ENCODE peak calls at places on chromosomes 2 and 18, in four cellular contexts. One of them, this sample, is unnamed.

GRCh38 chr2:221042926-221043325 is 529.2 kb downstream of the EPHA4 start:
- DNase-seq in SK-N-SH: no peak
- DNase-seq in K562: no peak
- DNase-seq in GM12878: no peak
- DNase-seq in this sample: no peak

GRCh38 chr2:198347349-198347748 is 543.0 kb downstream of the PLCL1 start:
- DNase-seq in SK-N-SH: no peak
- DNase-seq in K562: no peak
- DNase-seq in GM12878: no peak
- DNase-seq in this sample: no peak

GRCh38 chr2:218006741-218007140 is 3.9 kb upstream of the TNS1 start:
- DNase-seq in SK-N-SH: no peak
- DNase-seq in K562: no peak
- DNase-seq in GM12878: no peak
- DNase-seq in this sample: no peak

GRCh38 chr2:44207102-44207501 is 38.4 kb downstream of the PPM1B start:
- DNase-seq in SK-N-SH: no peak
- DNase-seq in K562: no peak
- DNase-seq in GM12878: no peak
- DNase-seq in this sample: no peak

GRCh38 chr2:221554769-221555510 is 17.2 kb downstream of the EPHA4 start:
- DNase-seq in SK-N-SH: no peak
- DNase-seq in K562: no peak
- DNase-seq in GM12878: peak
- DNase-seq in this sample: no peak

GRCh38 chr2:176056411-176056810 is 27.4 kb downstream of the EVX2 start:
- DNase-seq in SK-N-SH: no peak
- DNase-seq in K562: no peak
- DNase-seq in GM12878: no peak
- DNase-seq in this sample: no peak

GRCh38 chr2:172095146-172095904 is 7.4 kb downstream of the DLX2 start:
- DNase-seq in SK-N-SH: peak
- DNase-seq in K562: no peak
- DNase-seq in GM12878: no peak
- DNase-seq in this sample: no peak

GRCh38 chr2:55500025-55500424 is 19.5 kb upstream of the CFAP36 start:
- DNase-seq in SK-N-SH: no peak
- DNase-seq in K562: no peak
- DNase-seq in GM12878: no peak
- DNase-seq in this sample: no peak

GRCh38 chr18:70044626-70045025 is 97.0 kb upstream of the CD226 start:
- DNase-seq in SK-N-SH: peak
- DNase-seq in K562: no peak
- DNase-seq in GM12878: no peak
- DNase-seq in this sample: no peak

GRCh38 chr18:44802508-44802907 is 121.8 kb downstream of the SETBP1 start:
- DNase-seq in SK-N-SH: no peak
- DNase-seq in K562: no peak
- DNase-seq in GM12878: no peak
- DNase-seq in this sample: no peak

GRCh38 chr18:44804033-44804432 is 123.3 kb downstream of the SETBP1 start:
- DNase-seq in SK-N-SH: no peak
- DNase-seq in K562: no peak
- DNase-seq in GM12878: no peak
- DNase-seq in this sample: no peak

GRCh38 chr18:44801796-44802195 is 121.1 kb downstream of the SETBP1 start:
- DNase-seq in SK-N-SH: no peak
- DNase-seq in K562: no peak
- DNase-seq in GM12878: no peak
- DNase-seq in this sample: no peak

GRCh38 chr18:44805176-44805575 is 124.5 kb downstream of the SETBP1 start:
- DNase-seq in SK-N-SH: no peak
- DNase-seq in K562: no peak
- DNase-seq in GM12878: no peak
- DNase-seq in this sample: no peak

GRCh38 chr18:44803019-44803650 is 122.4 kb downstream of the SETBP1 start:
- DNase-seq in SK-N-SH: no peak
- DNase-seq in K562: no peak
- DNase-seq in GM12878: no peak
- DNase-seq in this sample: no peak
- TF ChIP-seq EP300 in SK-N-SH: no peak
- TF ChIP-seq EP300 in K562: no peak
- TF ChIP-seq EP300 in GM12878: no peak
- TF ChIP-seq EP300 in this sample: peak

GRCh38 chr2:96558061-96558460 is 21.5 kb downstream of the ARID5A start:
- DNase-seq in SK-N-SH: no peak
- DNase-seq in K562: no peak
- DNase-seq in GM12878: no peak
- DNase-seq in this sample: no peak

GRCh38 chr2:96553176-96553956 is 16.8 kb downstream of the ARID5A start:
- DNase-seq in SK-N-SH: peak
- DNase-seq in K562: no peak
- DNase-seq in GM12878: no peak
- DNase-seq in this sample: no peak

GRCh38 chr2:96554293-96555145 is 18.0 kb downstream of the ARID5A start:
- DNase-seq in SK-N-SH: peak
- DNase-seq in K562: peak
- DNase-seq in GM12878: no peak
- DNase-seq in this sample: peak

GRCh38 chr2:96555146-96555610 is 18.6 kb downstream of the ARID5A start:
- DNase-seq in SK-N-SH: no peak
- DNase-seq in K562: no peak
- DNase-seq in GM12878: no peak
- DNase-seq in this sample: peak

GRCh38 chr2:96556441-96557330 is 20.1 kb downstream of the ARID5A start:
- DNase-seq in SK-N-SH: peak
- DNase-seq in K562: peak
- DNase-seq in GM12878: no peak
- DNase-seq in this sample: no peak
- H3K4me3 ChIP-seq in SK-N-SH: no peak
- H3K4me3 ChIP-seq in K562: no peak
- H3K4me3 ChIP-seq in GM12878: no peak
- H3K4me3 ChIP-seq in this sample: no peak

GRCh38 chr2:130819226-130819914 is 17.3 kb upstream of the ARHGEF4 start:
- DNase-seq in SK-N-SH: no peak
- DNase-seq in K562: no peak
- DNase-seq in GM12878: no peak
- DNase-seq in this sample: no peak

GRCh38 chr2:130818809-130819208 is 17.9 kb upstream of the ARHGEF4 start:
- DNase-seq in SK-N-SH: no peak
- DNase-seq in K562: no peak
- DNase-seq in GM12878: no peak
- DNase-seq in this sample: no peak

GRCh38 chr2:130813722-130814121 is 23.0 kb upstream of the ARHGEF4 start:
- DNase-seq in SK-N-SH: no peak
- DNase-seq in K562: no peak
- DNase-seq in GM12878: no peak
- DNase-seq in this sample: no peak

GRCh38 chr2:130810490-130810889 is 26.2 kb upstream of the ARHGEF4 start:
- DNase-seq in SK-N-SH: no peak
- DNase-seq in K562: no peak
- DNase-seq in GM12878: no peak
- DNase-seq in this sample: no peak

DNA sequence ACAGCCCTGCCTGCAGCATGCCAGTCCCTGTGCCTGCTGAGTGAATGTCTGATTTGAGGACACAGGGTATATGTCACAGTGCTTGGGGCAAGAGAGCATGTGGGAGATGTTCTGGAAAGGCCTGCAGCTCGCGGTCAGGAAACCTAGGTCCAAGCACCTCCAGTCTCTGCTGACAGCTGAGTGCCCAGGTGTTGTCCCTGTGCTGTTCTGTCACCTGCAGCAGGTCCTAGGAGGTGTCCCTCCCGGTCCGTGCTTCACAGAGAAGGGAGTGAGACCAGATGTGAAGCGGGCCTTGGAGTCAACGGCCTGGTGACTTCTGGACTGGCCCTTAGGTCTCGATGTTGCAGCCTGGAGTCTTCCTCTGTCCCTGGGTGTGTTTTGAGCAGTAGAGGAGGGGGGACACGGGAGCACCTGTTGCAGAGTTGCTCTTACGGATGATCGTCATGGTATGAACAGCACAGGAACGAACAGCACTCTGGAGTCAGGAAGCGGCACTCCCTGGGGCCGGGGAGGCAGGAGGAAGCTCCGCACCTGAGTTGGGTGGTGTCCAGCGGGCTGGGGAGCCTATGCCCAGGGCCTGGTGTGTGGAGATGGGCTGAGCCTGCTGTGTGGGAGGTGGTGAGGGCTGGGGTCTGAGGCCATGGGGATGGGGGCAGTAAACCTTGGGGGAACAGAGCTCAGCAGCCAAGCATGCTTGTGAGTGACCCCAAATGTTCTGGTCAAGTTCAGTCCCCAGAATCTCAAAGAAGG is 21.6 kb upstream of the ARHGEF4 start:
- DNase-seq in SK-N-SH: no peak
- DNase-seq in K562: no peak
- DNase-seq in GM12878: no peak
- DNase-seq in this sample: no peak
- TF ChIP-seq CTCF in SK-N-SH: no peak
- TF ChIP-seq CTCF in K562: no peak
- TF ChIP-seq CTCF in GM12878: no peak
- TF ChIP-seq CTCF in this sample: no peak

GRCh38 chr18:13647761-13648160 is 78.6 kb downstream of the FAM210A start:
- DNase-seq in SK-N-SH: no peak
- DNase-seq in K562: no peak
- DNase-seq in GM12878: no peak
- DNase-seq in this sample: no peak
- TF ChIP-seq EP300 in SK-N-SH: no peak
- TF ChIP-seq EP300 in K562: no peak
- TF ChIP-seq EP300 in GM12878: no peak
- TF ChIP-seq EP300 in this sample: no peak

GRCh38 chr2:101517753-101518152 is 42.8 kb upstream of the RFX8 start:
- DNase-seq in SK-N-SH: no peak
- DNase-seq in K562: no peak
- DNase-seq in GM12878: no peak
- DNase-seq in this sample: no peak
- H3K4me3 ChIP-seq in SK-N-SH: peak
- H3K4me3 ChIP-seq in K562: no peak
- H3K4me3 ChIP-seq in GM12878: no peak
- H3K4me3 ChIP-seq in this sample: no peak

This sample was measured in upper lobe of left lung.